ENCODE peak calls at places on chromosomes 5 and 9, in five cellular contexts. C is activated T-cell treated with anti-CD3 and anti-CD28 coated beads for 1 hour, L is HEK293T, S is putamen, U is epithelial cell of esophagus. Y is an unnamed sample.

GRCh38 chr9:109600142-109600541 is 102.0 kb upstream of the PTPN3 start:
- DNase-seq in C (no peak), L (no peak), S (no peak), U (no peak), Y (no peak)

GRCh38 chr5:90092734-90093133 is 316.8 kb downstream of the CETN3 start:
- DNase-seq in C (no peak), L (no peak), S (no peak), U (peak; percentile 76), Y (no peak)

GRCh38 chr5:133753856-133754255 is 141.5 kb upstream of the FSTL4 start:
- DNase-seq in C (no peak), L (no peak), S (no peak), U (peak; percentile 92), Y (no peak)

GRCh38 chr9:68530618-68531017 is 10.1 kb downstream of the TMEM252 start:
- DNase-seq in C (no peak), L (no peak), S (no peak), U (no peak), Y (no peak)

GRCh38 chr9:2473691-2474090 is 147.9 kb upstream of the VLDLR start:
- DNase-seq in C (no peak), L (no peak), S (peak; percentile 52), U (no peak), Y (no peak)

GRCh38 chr5:176183321-176184074 is 54.7 kb upstream of the SIMC1 start:
- DNase-seq in C (no peak), L (peak; percentile 35), S (no peak), U (no peak), Y (no peak)

GRCh38 chr5:140631831-140632365 is 1.1 kb downstream of the CD14 start:
- DNase-seq in C (peak; percentile 19), L (no peak), S (no peak), U (no peak), Y (peak; percentile 44)

GRCh38 chr5:32933692-32934091 is 222.6 kb downstream of the NPR3 start:
- DNase-seq in C (no peak), L (no peak), S (no peak), U (no peak), Y (no peak)

GRCh38 chr5:175766963-175767362 is 104.4 kb upstream of the CPLX2 start:
- DNase-seq in C (no peak), L (no peak), S (no peak), U (no peak), Y (no peak)

GRCh38 chr5:132433141-132433540 is 57.4 kb downstream of the IRF1 start:
- DNase-seq in C (no peak), L (no peak), S (no peak), U (no peak), Y (no peak)

GRCh38 chr5:63262191-63262981 is 683.8 kb downstream of the LRRC70 start:
- DNase-seq in C (no peak), L (no peak), S (no peak), U (peak; percentile 80), Y (no peak)

GRCh38 chr5:4804619-4805211 is 335.4 kb upstream of the ADAMTS16 start:
- DNase-seq in C (no peak), L (no peak), S (no peak), U (no peak), Y (no peak)

GRCh38 chr9:91047993-91048607 is 246.5 kb downstream of the SYK start:
- DNase-seq in C (no peak), L (no peak), S (peak; percentile 49), U (peak; percentile 78), Y (no peak)

GRCh38 chr9:136694163-136694864 is 7.1 kb upstream of the AGPAT2 start:
- DNase-seq in C (no peak), L (peak; percentile 81), S (no peak), U (peak; percentile 46), Y (no peak)

GRCh38 chr9:129102791-129103594 is 7.6 kb downstream of the CRAT start:
- DNase-seq in C (no peak), L (peak; percentile 73), S (no peak), U (peak; percentile 80), Y (no peak)

GRCh38 chr9:133002147-133003070 is 23.9 kb downstream of the GFI1B start:
- DNase-seq in C (no peak), L (no peak), S (no peak), U (peak; percentile 89), Y (no peak)

GRCh38 chr9:37873955-37874354 is 30.0 kb downstream of the SLC25A51 start:
- DNase-seq in C (no peak), L (no peak), S (no peak), U (no peak), Y (no peak)

GRCh38 chr5:33850100-33850594 is 41.6 kb downstream of the ADAMTS12 start:
- DNase-seq in C (peak; percentile 0), L (no peak), S (no peak), U (peak; percentile 24), Y (no peak)

GRCh38 chr9:88023001-88023400 is 48.7 kb upstream of the CDK20 start:
- DNase-seq in C (no peak), L (no peak), S (no peak), U (no peak), Y (no peak)

GRCh38 chr9:81902601-81903000 is 25.6 kb upstream of the SPATA31D4 start:
- DNase-seq in C (no peak), L (no peak), S (no peak), U (peak; percentile 66), Y (no peak)

Y was measured in CD4-positive, alpha-beta T cell.